ENCODE peak calls at places on chromosomes 3 and 15, in eight cellular contexts. One of them, this sample, is unnamed.

GRCh38 chr15:57422113-57422754 is 45.9 kb downstream of the CGNL1 start:
- DNase-seq in HFF-Myc: no peak
- DNase-seq in fibroblast of pulmonary artery: peak
- DNase-seq in heart right ventricle: no peak
- DNase-seq in esophagus muscularis mucosa: no peak
- DNase-seq in tibial nerve: no peak
- DNase-seq in astrocyte: no peak
- DNase-seq in lower lobe of right lung: no peak
- DNase-seq in this sample: peak

GRCh38 chr3:53092216-53092615 is 38.0 kb downstream of the RFT1 start:
- DNase-seq in HFF-Myc: no peak
- DNase-seq in fibroblast of pulmonary artery: no peak
- DNase-seq in heart right ventricle: no peak
- DNase-seq in esophagus muscularis mucosa: no peak
- DNase-seq in tibial nerve: no peak
- DNase-seq in astrocyte: no peak
- DNase-seq in lower lobe of right lung: no peak
- DNase-seq in this sample: no peak

GRCh38 chr3:33064929-33065328 is 32.0 kb downstream of the GLB1 start:
- DNase-seq in HFF-Myc: no peak
- DNase-seq in fibroblast of pulmonary artery: no peak
- DNase-seq in heart right ventricle: no peak
- DNase-seq in esophagus muscularis mucosa: peak
- DNase-seq in tibial nerve: no peak
- DNase-seq in astrocyte: no peak
- DNase-seq in lower lobe of right lung: no peak
- DNase-seq in this sample: no peak

GRCh38 chr3:179082416-179082815 is 10.8 kb upstream of the ZMAT3 start:
- DNase-seq in HFF-Myc: no peak
- DNase-seq in fibroblast of pulmonary artery: no peak
- DNase-seq in heart right ventricle: no peak
- DNase-seq in esophagus muscularis mucosa: no peak
- DNase-seq in tibial nerve: no peak
- DNase-seq in astrocyte: peak
- DNase-seq in lower lobe of right lung: no peak
- DNase-seq in this sample: peak

GRCh38 chr15:39784638-39785037 is 2.0 kb upstream of the FSIP1 start:
- DNase-seq in HFF-Myc: no peak
- DNase-seq in fibroblast of pulmonary artery: no peak
- DNase-seq in heart right ventricle: no peak
- DNase-seq in esophagus muscularis mucosa: no peak
- DNase-seq in tibial nerve: no peak
- DNase-seq in astrocyte: no peak
- DNase-seq in lower lobe of right lung: no peak
- DNase-seq in this sample: no peak

GRCh38 chr3:145623349-145623748 is 537.6 kb downstream of the PLOD2 start:
- DNase-seq in HFF-Myc: no peak
- DNase-seq in fibroblast of pulmonary artery: no peak
- DNase-seq in heart right ventricle: no peak
- DNase-seq in esophagus muscularis mucosa: no peak
- DNase-seq in tibial nerve: no peak
- DNase-seq in astrocyte: no peak
- DNase-seq in lower lobe of right lung: no peak
- DNase-seq in this sample: no peak

GRCh38 chr3:49841126-49841525 is 15.2 kb downstream of the TRAIP start:
- DNase-seq in HFF-Myc: no peak
- DNase-seq in fibroblast of pulmonary artery: peak
- DNase-seq in heart right ventricle: no peak
- DNase-seq in esophagus muscularis mucosa: no peak
- DNase-seq in tibial nerve: no peak
- DNase-seq in astrocyte: no peak
- DNase-seq in lower lobe of right lung: no peak
- DNase-seq in this sample: peak

GRCh38 chr3:72345237-72345878 is 502.9 kb downstream of the SHQ1 start:
- DNase-seq in HFF-Myc: peak
- DNase-seq in fibroblast of pulmonary artery: no peak
- DNase-seq in heart right ventricle: no peak
- DNase-seq in esophagus muscularis mucosa: no peak
- DNase-seq in tibial nerve: no peak
- DNase-seq in astrocyte: peak
- DNase-seq in lower lobe of right lung: no peak
- DNase-seq in this sample: no peak

GRCh38 chr15:73930371-73930770 is 4.1 kb downstream of the LOXL1 start:
- DNase-seq in HFF-Myc: no peak
- DNase-seq in fibroblast of pulmonary artery: peak
- DNase-seq in heart right ventricle: no peak
- DNase-seq in esophagus muscularis mucosa: no peak
- DNase-seq in tibial nerve: no peak
- DNase-seq in astrocyte: peak
- DNase-seq in lower lobe of right lung: peak
- DNase-seq in this sample: peak

GRCh38 chr15:90230071-90230494 is 3.7 kb downstream of the CIB1 start:
- DNase-seq in HFF-Myc: no peak
- DNase-seq in fibroblast of pulmonary artery: no peak
- DNase-seq in heart right ventricle: peak
- DNase-seq in esophagus muscularis mucosa: no peak
- DNase-seq in tibial nerve: no peak
- DNase-seq in astrocyte: no peak
- DNase-seq in lower lobe of right lung: no peak
- DNase-seq in this sample: no peak

GRCh38 chr3:3666664-3667063 is 132.6 kb upstream of the LRRN1 start:
- DNase-seq in HFF-Myc: no peak
- DNase-seq in fibroblast of pulmonary artery: no peak
- DNase-seq in heart right ventricle: no peak
- DNase-seq in esophagus muscularis mucosa: no peak
- DNase-seq in tibial nerve: no peak
- DNase-seq in astrocyte: peak
- DNase-seq in lower lobe of right lung: no peak
- DNase-seq in this sample: no peak

GRCh38 chr3:17088017-17088416 is 203.3 kb downstream of the PLCL2 start:
- DNase-seq in HFF-Myc: no peak
- DNase-seq in fibroblast of pulmonary artery: no peak
- DNase-seq in heart right ventricle: no peak
- DNase-seq in esophagus muscularis mucosa: no peak
- DNase-seq in tibial nerve: no peak
- DNase-seq in astrocyte: no peak
- DNase-seq in lower lobe of right lung: no peak
- DNase-seq in this sample: no peak

GRCh38 chr3:123564056-123564455 is 20.8 kb downstream of the HACD2 start:
- DNase-seq in HFF-Myc: no peak
- DNase-seq in fibroblast of pulmonary artery: no peak
- DNase-seq in heart right ventricle: no peak
- DNase-seq in esophagus muscularis mucosa: no peak
- DNase-seq in tibial nerve: no peak
- DNase-seq in astrocyte: no peak
- DNase-seq in lower lobe of right lung: no peak
- DNase-seq in this sample: no peak

GRCh38 chr3:52671676-52672075 is 14.0 kb downstream of the PBRM1 start:
- DNase-seq in HFF-Myc: no peak
- DNase-seq in fibroblast of pulmonary artery: no peak
- DNase-seq in heart right ventricle: no peak
- DNase-seq in esophagus muscularis mucosa: no peak
- DNase-seq in tibial nerve: no peak
- DNase-seq in astrocyte: no peak
- DNase-seq in lower lobe of right lung: no peak
- DNase-seq in this sample: no peak

GRCh38 chr3:40333416-40333815 is 23.9 kb downstream of the EIF1B start:
- DNase-seq in HFF-Myc: no peak
- DNase-seq in fibroblast of pulmonary artery: no peak
- DNase-seq in heart right ventricle: peak
- DNase-seq in esophagus muscularis mucosa: no peak
- DNase-seq in tibial nerve: no peak
- DNase-seq in astrocyte: no peak
- DNase-seq in lower lobe of right lung: no peak
- DNase-seq in this sample: no peak

GRCh38 chr3:188322135-188322892 is 168.4 kb downstream of the LPP start:
- DNase-seq in HFF-Myc: no peak
- DNase-seq in fibroblast of pulmonary artery: no peak
- DNase-seq in heart right ventricle: no peak
- DNase-seq in esophagus muscularis mucosa: no peak
- DNase-seq in tibial nerve: no peak
- DNase-seq in astrocyte: no peak
- DNase-seq in lower lobe of right lung: no peak
- DNase-seq in this sample: no peak

GRCh38 chr3:66083961-66084270 is 45.2 kb upstream of the MAGI1 start:
- DNase-seq in HFF-Myc: no peak
- DNase-seq in fibroblast of pulmonary artery: no peak
- DNase-seq in heart right ventricle: no peak
- DNase-seq in esophagus muscularis mucosa: no peak
- DNase-seq in tibial nerve: no peak
- DNase-seq in astrocyte: no peak
- DNase-seq in lower lobe of right lung: no peak
- DNase-seq in this sample: no peak

GRCh38 chr15:99719096-99719541 is 14.1 kb downstream of the LYSMD4 start:
- DNase-seq in HFF-Myc: peak
- DNase-seq in fibroblast of pulmonary artery: peak
- DNase-seq in heart right ventricle: no peak
- DNase-seq in esophagus muscularis mucosa: no peak
- DNase-seq in tibial nerve: no peak
- DNase-seq in astrocyte: peak
- DNase-seq in lower lobe of right lung: no peak
- DNase-seq in this sample: peak

GRCh38 chr3:143315766-143316165 is 196.2 kb downstream of the CHST2 start:
- DNase-seq in HFF-Myc: no peak
- DNase-seq in fibroblast of pulmonary artery: no peak
- DNase-seq in heart right ventricle: no peak
- DNase-seq in esophagus muscularis mucosa: peak
- DNase-seq in tibial nerve: no peak
- DNase-seq in astrocyte: no peak
- DNase-seq in lower lobe of right lung: no peak
- DNase-seq in this sample: no peak

DNA sequence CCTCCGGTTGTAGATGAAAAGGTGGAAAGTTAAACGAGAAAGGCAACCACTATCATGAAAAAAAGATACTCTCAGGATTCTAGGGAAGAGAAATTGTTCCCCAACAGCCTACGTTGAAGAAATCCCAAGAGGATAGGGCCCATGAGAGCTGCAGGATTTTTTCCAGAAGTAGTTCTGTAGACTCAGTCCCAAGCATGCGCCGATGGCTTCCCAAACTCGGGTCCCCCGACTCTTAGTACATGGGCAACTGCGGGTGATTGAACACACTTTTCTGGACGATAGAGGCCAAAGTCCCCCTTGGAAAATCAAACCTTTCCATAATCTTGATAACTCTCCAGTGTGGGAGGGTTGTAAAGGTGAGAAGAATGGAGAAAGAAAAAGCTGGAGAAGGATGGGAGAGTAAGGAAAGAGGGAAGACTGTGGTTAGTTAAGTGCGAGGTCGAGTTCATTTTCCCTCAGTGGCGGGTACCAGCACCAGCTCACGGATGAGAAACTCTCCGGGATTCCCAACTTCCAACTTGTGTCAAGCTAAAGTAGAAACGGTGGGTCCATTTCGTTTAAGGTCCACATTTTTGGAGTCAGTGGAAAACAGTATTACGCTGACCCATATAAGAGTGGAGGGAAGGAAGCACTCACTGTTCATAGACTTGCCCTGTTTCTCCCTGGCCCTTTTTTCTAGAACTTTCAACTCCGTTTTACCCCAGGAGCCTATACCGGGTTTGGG is 14.6 kb downstream of the ZIC1 start:
- DNase-seq in HFF-Myc: no peak
- DNase-seq in fibroblast of pulmonary artery: no peak
- DNase-seq in heart right ventricle: no peak
- DNase-seq in esophagus muscularis mucosa: no peak
- DNase-seq in tibial nerve: no peak
- DNase-seq in astrocyte: no peak
- DNase-seq in lower lobe of right lung: no peak
- DNase-seq in this sample: no peak
- H3K4me3 ChIP-seq in HFF-Myc: no peak
- H3K4me3 ChIP-seq in fibroblast of pulmonary artery: no peak
- H3K4me3 ChIP-seq in heart right ventricle: no peak
- H3K4me3 ChIP-seq in esophagus muscularis mucosa: no peak
- H3K4me3 ChIP-seq in tibial nerve: no peak
- H3K4me3 ChIP-seq in astrocyte: peak
- H3K4me3 ChIP-seq in lower lobe of right lung: no peak
- H3K4me3 ChIP-seq in this sample: no peak

DNA sequence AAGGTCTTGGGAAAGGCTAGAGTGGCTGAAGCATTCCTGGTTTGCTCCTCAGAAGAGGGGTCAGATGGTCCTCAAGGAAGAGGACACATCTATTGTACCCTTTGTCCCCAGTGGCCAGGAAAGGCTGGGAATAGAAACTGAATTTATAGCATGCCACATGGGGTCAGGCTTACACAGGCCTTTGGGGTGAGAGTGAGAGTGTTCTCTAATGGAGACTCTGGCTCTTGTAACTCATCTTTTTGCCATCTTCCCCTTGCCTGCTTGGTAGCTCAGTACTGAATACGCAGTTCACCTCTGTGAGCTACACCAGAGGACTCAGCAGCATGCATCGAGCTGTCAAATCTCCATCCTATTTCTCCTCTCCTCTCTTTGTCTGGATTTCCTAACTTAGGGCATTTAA is 87.5 kb downstream of the ATP2B2 start:
- DNase-seq in HFF-Myc: no peak
- DNase-seq in fibroblast of pulmonary artery: peak
- DNase-seq in heart right ventricle: no peak
- DNase-seq in esophagus muscularis mucosa: no peak
- DNase-seq in tibial nerve: no peak
- DNase-seq in astrocyte: peak
- DNase-seq in lower lobe of right lung: no peak
- DNase-seq in this sample: peak
- TF ChIP-seq CTCF in HFF-Myc: peak
- TF ChIP-seq CTCF in fibroblast of pulmonary artery: peak
- TF ChIP-seq CTCF in heart right ventricle: peak
- TF ChIP-seq CTCF in esophagus muscularis mucosa: no peak
- TF ChIP-seq CTCF in tibial nerve: no peak
- TF ChIP-seq CTCF in astrocyte: peak
- TF ChIP-seq CTCF in lower lobe of right lung: no peak
- TF ChIP-seq CTCF in this sample: peak

DNA sequence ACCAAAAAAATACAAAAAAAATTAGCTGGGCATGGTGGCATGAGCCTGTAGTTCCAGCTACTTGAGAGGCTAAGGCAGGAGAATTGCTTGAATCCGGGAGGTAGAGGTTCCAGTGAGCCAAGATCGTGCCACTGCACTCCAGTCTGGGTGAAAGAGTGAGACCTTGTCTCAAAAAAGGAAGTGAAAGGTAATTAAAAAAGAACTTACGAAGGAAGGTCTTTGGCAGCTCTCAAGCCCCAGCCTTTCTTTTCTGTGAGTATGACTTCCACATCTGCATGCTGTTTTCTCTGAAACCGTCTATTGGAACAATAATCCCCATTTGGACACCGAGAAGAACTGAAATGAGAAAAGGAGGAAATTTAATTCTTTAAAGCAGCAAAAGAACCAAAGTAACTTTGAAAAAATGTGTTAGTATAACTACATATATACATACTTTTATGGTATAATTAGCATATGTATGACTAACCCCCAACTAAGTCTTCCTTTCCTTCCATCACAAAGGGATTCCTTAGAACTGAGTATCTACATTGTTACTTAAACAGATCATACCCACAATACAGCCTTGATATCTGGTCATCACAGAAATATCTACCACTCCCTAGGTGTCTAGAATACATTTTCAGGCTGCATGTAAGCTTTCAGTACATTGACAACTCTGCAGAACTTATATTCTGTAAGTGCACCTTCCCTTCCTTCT is 50.1 kb downstream of the SETD2 start:
- DNase-seq in HFF-Myc: peak
- DNase-seq in fibroblast of pulmonary artery: peak
- DNase-seq in heart right ventricle: no peak
- DNase-seq in esophagus muscularis mucosa: no peak
- DNase-seq in tibial nerve: no peak
- DNase-seq in astrocyte: peak
- DNase-seq in lower lobe of right lung: no peak
- DNase-seq in this sample: peak
- H3K4me3 ChIP-seq in HFF-Myc: no peak
- H3K4me3 ChIP-seq in fibroblast of pulmonary artery: no peak
- H3K4me3 ChIP-seq in heart right ventricle: no peak
- H3K4me3 ChIP-seq in esophagus muscularis mucosa: no peak
- H3K4me3 ChIP-seq in tibial nerve: no peak
- H3K4me3 ChIP-seq in astrocyte: peak
- H3K4me3 ChIP-seq in lower lobe of right lung: no peak
- H3K4me3 ChIP-seq in this sample: no peak

GRCh38 chr3:121552379-121552778 is 6.6 kb upstream of the POLQ start:
- DNase-seq in HFF-Myc: no peak
- DNase-seq in fibroblast of pulmonary artery: peak
- DNase-seq in heart right ventricle: no peak
- DNase-seq in esophagus muscularis mucosa: no peak
- DNase-seq in tibial nerve: no peak
- DNase-seq in astrocyte: no peak
- DNase-seq in lower lobe of right lung: no peak
- DNase-seq in this sample: no peak
- TF ChIP-seq CTCF in HFF-Myc: no peak
- TF ChIP-seq CTCF in fibroblast of pulmonary artery: no peak
- TF ChIP-seq CTCF in heart right ventricle: no peak
- TF ChIP-seq CTCF in esophagus muscularis mucosa: no peak
- TF ChIP-seq CTCF in tibial nerve: no peak
- TF ChIP-seq CTCF in astrocyte: no peak
- TF ChIP-seq CTCF in lower lobe of right lung: no peak
- TF ChIP-seq CTCF in this sample: no peak